ENCODE peak calls at places on chromosomes 16 and 17, in six cellular contexts. U, A, H, E, Q and M are unnamed samples.

GRCh38 chr16:89957214-89957785 is 8.7 kb downstream of the DEF8 start:
- DNase-seq in A (no peak), E (no peak), U (no peak), Q (no peak), H (no peak), M (no peak)

GRCh38 chr16:90057738-90058173 is 19.4 kb downstream of the PRDM7 start:
- DNase-seq in H (no peak), U (no peak), A (peak), Q (no peak), E (peak), M (no peak)

GRCh38 chr17:19319771-19320505 is 42.6 kb downstream of the B9D1 start:
- DNase-seq in U (no peak), A (no peak), H (no peak), Q (no peak), E (no peak), M (no peak)

GRCh38 chr17:32516940-32517711 is 30.3 kb downstream of the CDK5R1 start:
- DNase-seq in A (no peak), E (no peak), H (peak), Q (no peak), U (no peak), M (no peak)

GRCh38 chr17:50675627-50676026 is 32.1 kb downstream of the ANKRD40 start:
- DNase-seq in Q (no peak), H (no peak), E (no peak), U (no peak), A (no peak), M (no peak)

GRCh38 chr17:28547623-28548416 is 4.6 kb downstream of the UNC119 start:
- DNase-seq in E (peak), A (peak), H (peak), U (no peak), Q (peak), M (no peak)

GRCh38 chr16:15523092-15523541 is 88.7 kb downstream of the BMERB1 start:
- DNase-seq in A (no peak), H (no peak), E (no peak), U (no peak), Q (no peak), M (no peak)

GRCh38 chr16:54282202-54282922 is 4.2 kb downstream of the IRX3 start:
- DNase-seq in H (peak), E (peak), A (no peak), U (no peak), Q (no peak), M (no peak)

GRCh38 chr16:73172621-73173312 is 124.8 kb upstream of the ZFHX3 start:
- DNase-seq in Q (no peak), H (peak), U (no peak), E (peak), A (peak), M (no peak)

GRCh38 chr17:81411305-81411704 is 16.0 kb downstream of the BAHCC1 start:
- DNase-seq in E (no peak), H (no peak), Q (no peak), U (no peak), A (no peak), M (no peak)

GRCh38 chr16:77468831-77469230 is 34.0 kb upstream of the ADAMTS18 start:
- DNase-seq in U (no peak), Q (no peak), H (no peak), A (no peak), E (no peak), M (peak)

GRCh38 chr17:8080208-8080798 is 7.2 kb downstream of the ALOX12B start:
- DNase-seq in E (no peak), Q (no peak), U (no peak), H (no peak), A (no peak), M (no peak)

GRCh38 chr16:3902731-3903130 is 22.2 kb upstream of the CREBBP start:
- DNase-seq in A (no peak), Q (no peak), H (no peak), E (no peak), U (no peak), M (no peak)

GRCh38 chr17:2701996-2702741 is 9.4 kb downstream of the CLUH start:
- DNase-seq in U (no peak), E (no peak), A (no peak), Q (no peak), H (peak), M (no peak)

GRCh38 chr16:89345663-89346150 is 128.2 kb downstream of the ZNF778 start:
- DNase-seq in U (no peak), A (no peak), Q (no peak), H (no peak), E (peak), M (no peak)

GRCh38 chr17:21037117-21037803 is 5.6 kb downstream of the USP22 start:
- DNase-seq in H (no peak), Q (no peak), U (no peak), E (no peak), A (no peak), M (no peak)
- H3K4me3 ChIP-seq in H (peak), Q (no peak), U (no peak), E (no peak), A (no peak), M (no peak)

GRCh38 chr17:57834146-57834741 is 15.6 kb downstream of the MRPS23 start:
- DNase-seq in U (peak), A (no peak), H (peak), Q (no peak), E (peak), M (no peak)

GRCh38 chr17:57832711-57833596 is 16.9 kb downstream of the MRPS23 start:
- DNase-seq in H (peak), Q (no peak), U (no peak), E (peak), A (peak), M (no peak)

GRCh38 chr17:57832299-57832698 is 17.5 kb downstream of the MRPS23 start:
- DNase-seq in Q (no peak), H (no peak), E (no peak), A (no peak), U (no peak), M (no peak)

GRCh38 chr17:57835333-57835900 is 14.4 kb downstream of the MRPS23 start:
- DNase-seq in H (no peak), Q (no peak), A (no peak), U (no peak), E (no peak), M (no peak)

GRCh38 chr17:57833597-57833939 is 16.3 kb downstream of the MRPS23 start:
- DNase-seq in A (no peak), H (no peak), E (no peak), U (no peak), Q (no peak), M (no peak)
- TF ChIP-seq CTCF in A (no peak), H (no peak), E (no peak), U (no peak), Q (peak), M (no peak)

GRCh38 chr17:41734139-41734948 is at the start of gene HAP1:
- DNase-seq in A (peak), Q (no peak), H (no peak), U (no peak), E (peak), M (no peak)
- H3K4me3 ChIP-seq in A (peak), Q (peak), H (peak), U (peak), E (peak), M (peak)

DNA sequence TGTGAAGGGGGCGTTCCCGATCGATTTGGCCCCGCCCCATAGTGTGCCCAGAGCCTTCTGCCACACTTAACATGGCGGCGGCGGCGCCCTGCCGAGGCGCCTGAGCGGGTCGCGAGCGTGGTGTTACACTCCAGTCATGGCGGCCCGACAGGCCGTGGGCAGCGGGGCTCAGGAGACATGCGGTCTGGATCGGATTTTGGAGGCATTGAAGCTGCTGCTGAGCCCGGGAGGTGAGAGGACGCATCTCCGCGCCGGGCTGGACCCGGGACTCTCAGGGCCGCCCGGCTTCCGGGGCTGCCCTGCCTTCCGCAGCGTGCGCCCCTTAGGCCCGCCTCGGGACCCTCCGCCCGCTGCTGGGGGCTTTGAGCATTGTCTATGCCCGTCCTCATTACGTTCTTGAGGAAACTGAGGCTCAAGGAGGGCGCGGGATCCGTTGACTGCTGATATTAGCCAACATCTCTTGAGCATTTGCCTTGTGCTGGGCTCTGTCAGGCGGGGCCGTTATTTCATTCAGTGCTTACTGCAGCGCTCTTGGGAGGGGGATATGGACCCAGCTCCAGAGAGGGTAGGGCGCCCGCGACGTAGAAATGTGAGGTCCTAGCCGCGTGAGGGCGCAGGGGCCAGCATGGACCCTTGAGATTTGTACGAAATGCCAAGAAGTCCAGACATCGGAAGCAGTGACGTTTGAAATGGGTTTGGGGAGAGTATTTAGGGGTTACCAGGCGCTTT is at the start of gene TANGO6:
- DNase-seq in Q (peak), A (peak), H (peak), U (no peak), E (peak), M (peak)
- TF ChIP-seq CTCF in Q (no peak), A (peak), H (no peak), U (peak), E (no peak), M (peak)

DNA sequence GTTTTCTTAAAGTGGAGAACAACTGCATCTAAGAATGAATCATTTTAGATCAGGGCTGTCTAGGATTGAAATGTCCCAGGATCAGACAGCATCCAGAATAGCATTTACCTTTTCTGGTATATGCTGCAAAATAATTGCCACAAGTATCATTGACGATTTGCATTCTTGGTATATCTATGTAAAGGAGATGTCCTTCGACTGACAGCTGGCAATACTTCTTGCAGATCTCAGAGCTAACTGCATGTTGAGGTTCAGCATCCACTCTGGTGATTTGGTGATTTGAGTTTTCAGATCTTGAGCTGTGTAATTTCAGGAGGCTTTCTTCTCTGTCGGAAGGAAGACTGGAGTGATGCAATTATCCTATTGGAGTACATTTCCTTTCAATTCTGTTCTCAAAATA is 78.1 kb upstream of the CPHXL start:
- DNase-seq in U (no peak), E (no peak), A (no peak), H (no peak), Q (no peak), M (no peak)
- H3K4me3 ChIP-seq in U (no peak), E (no peak), A (no peak), H (no peak), Q (no peak), M (no peak)

GRCh38 chr17:13346081-13346533 is 255.6 kb downstream of the HS3ST3A1 start:
- DNase-seq in E (peak), A (peak), U (no peak), H (no peak), Q (no peak), M (peak)
- TF ChIP-seq CTCF in E (no peak), A (peak), U (no peak), H (no peak), Q (no peak), M (no peak)

GRCh38 chr17:74452027-74452840 is 14.2 kb upstream of the CD300A start:
- DNase-seq in H (no peak), Q (no peak), U (no peak), A (no peak), E (no peak), M (no peak)

GRCh38 chr17:74452841-74453661 is 13.4 kb upstream of the CD300A start:
- DNase-seq in A (no peak), E (no peak), H (no peak), U (no peak), Q (no peak), M (no peak)

GRCh38 chr17:74455025-74455585 is 11.3 kb upstream of the CD300A start:
- DNase-seq in U (no peak), H (no peak), E (no peak), A (no peak), Q (no peak), M (no peak)

GRCh38 chr17:74453665-74454196 is 12.7 kb upstream of the CD300A start:
- DNase-seq in A (no peak), Q (no peak), U (no peak), E (no peak), H (peak), M (no peak)

DNA sequence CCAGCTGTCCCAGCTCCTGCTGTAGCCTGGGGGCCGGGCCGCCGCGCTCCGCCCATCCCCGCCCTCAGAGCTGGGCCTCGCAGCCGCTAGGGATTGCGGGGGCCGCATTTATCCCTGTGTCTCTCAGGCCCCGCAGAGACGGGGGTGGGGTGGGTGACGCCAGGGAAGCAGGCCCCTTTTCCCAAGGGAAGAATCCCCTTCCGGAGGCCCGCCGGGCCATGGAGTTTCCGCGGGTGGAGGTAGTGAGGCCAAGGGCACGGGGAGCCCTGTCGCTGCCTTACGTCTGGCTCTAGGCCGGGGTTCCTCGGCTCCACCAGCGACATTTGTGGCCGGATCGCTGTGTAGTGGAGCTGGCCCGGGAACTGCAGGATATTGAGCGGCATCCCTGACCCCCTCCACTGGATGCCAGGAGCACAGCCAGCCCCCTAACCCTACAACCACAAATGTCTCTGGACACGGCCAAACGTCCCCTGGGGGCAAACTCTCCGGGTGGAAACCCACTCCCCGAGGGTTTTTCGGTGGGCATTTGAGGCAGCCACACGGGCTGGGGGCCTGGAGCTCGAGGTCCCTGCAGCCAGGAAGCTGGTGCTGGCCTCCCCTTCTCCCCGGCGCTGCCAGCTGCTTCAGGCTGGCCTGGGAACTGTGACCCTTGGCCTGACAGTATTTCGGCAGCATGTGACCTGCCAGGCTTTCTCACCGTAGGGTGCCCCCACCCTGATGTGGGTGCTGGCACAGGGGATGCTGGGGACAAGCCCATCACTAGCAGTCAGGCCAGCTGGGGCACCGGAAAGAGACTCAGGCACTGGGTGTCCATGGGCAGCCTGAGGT is 12.0 kb upstream of the CD300A start:
- DNase-seq in Q (no peak), E (peak), U (no peak), H (no peak), A (peak), M (peak)
- H3K4me3 ChIP-seq in Q (peak), E (peak), U (peak), H (peak), A (peak), M (peak)